ENCODE peak calls at places on chromosome 18, in four cellular contexts. One of them, this sample, is unnamed.

GRCh38 chr18:59546164-59546563 is 151.1 kb downstream of the CCBE1 start:
- DNase-seq in sigmoid colon: no peak
- DNase-seq in tibial nerve: no peak
- DNase-seq in CD8-positive, alpha-beta T cell: no peak
- DNase-seq in this sample: no peak

GRCh38 chr18:73924836-73925235 is 222.8 kb downstream of the FBXO15 start:
- DNase-seq in CD8-positive, alpha-beta T cell: no peak
- DNase-seq in sigmoid colon: no peak
- DNase-seq in tibial nerve: no peak
- DNase-seq in this sample: no peak

GRCh38 chr18:24014986-24015896 is 687 bp downstream of the TTC39C start:
- DNase-seq in sigmoid colon: peak
- DNase-seq in tibial nerve: peak
- DNase-seq in CD8-positive, alpha-beta T cell: peak
- DNase-seq in this sample: peak

GRCh38 chr18:22632191-22632590 is 214.5 kb upstream of the CTAGE1 start:
- DNase-seq in tibial nerve: no peak
- DNase-seq in sigmoid colon: no peak
- DNase-seq in CD8-positive, alpha-beta T cell: no peak
- DNase-seq in this sample: no peak

GRCh38 chr18:74342416-74343043 is 26.9 kb downstream of the C18orf63 start:
- DNase-seq in sigmoid colon: no peak
- DNase-seq in CD8-positive, alpha-beta T cell: no peak
- DNase-seq in tibial nerve: peak
- DNase-seq in this sample: no peak

GRCh38 chr18:22650247-22650646 is 232.5 kb upstream of the CTAGE1 start:
- DNase-seq in tibial nerve: no peak
- DNase-seq in CD8-positive, alpha-beta T cell: no peak
- DNase-seq in sigmoid colon: no peak
- DNase-seq in this sample: no peak

GRCh38 chr18:51098513-51098912 is 68.5 kb downstream of the SMAD4 start:
- DNase-seq in CD8-positive, alpha-beta T cell: no peak
- DNase-seq in tibial nerve: no peak
- DNase-seq in sigmoid colon: no peak
- DNase-seq in this sample: no peak

GRCh38 chr18:26804474-26804873 is 61.0 kb downstream of the AQP4 start:
- DNase-seq in tibial nerve: no peak
- DNase-seq in sigmoid colon: no peak
- DNase-seq in CD8-positive, alpha-beta T cell: no peak
- DNase-seq in this sample: no peak

GRCh38 chr18:63511285-63511684 is 30.9 kb upstream of the SERPINB12 start:
- DNase-seq in sigmoid colon: no peak
- DNase-seq in CD8-positive, alpha-beta T cell: no peak
- DNase-seq in tibial nerve: peak
- DNase-seq in this sample: peak

GRCh38 chr18:61502472-61502871 is 169.2 kb downstream of the CDH20 start:
- DNase-seq in sigmoid colon: no peak
- DNase-seq in CD8-positive, alpha-beta T cell: no peak
- DNase-seq in tibial nerve: peak
- DNase-seq in this sample: no peak

GRCh38 chr18:79626905-79627749 is 52.5 kb upstream of the CTDP1 start:
- DNase-seq in CD8-positive, alpha-beta T cell: no peak
- DNase-seq in sigmoid colon: peak
- DNase-seq in tibial nerve: no peak
- DNase-seq in this sample: no peak

GRCh38 chr18:64799378-64799777 is 650.5 kb upstream of the LINC00305 start:
- DNase-seq in tibial nerve: no peak
- DNase-seq in CD8-positive, alpha-beta T cell: no peak
- DNase-seq in sigmoid colon: no peak
- DNase-seq in this sample: no peak

GRCh38 chr18:74281011-74281638 is 10.6 kb downstream of the CYB5A start:
- DNase-seq in tibial nerve: no peak
- DNase-seq in sigmoid colon: no peak
- DNase-seq in CD8-positive, alpha-beta T cell: no peak
- DNase-seq in this sample: no peak

GRCh38 chr18:6741290-6741689 is 11.8 kb downstream of the ARHGAP28 start:
- DNase-seq in sigmoid colon: no peak
- DNase-seq in CD8-positive, alpha-beta T cell: no peak
- DNase-seq in tibial nerve: peak
- DNase-seq in this sample: no peak

GRCh38 chr18:62450546-62451395 is 72.1 kb upstream of the ZCCHC2 start:
- DNase-seq in CD8-positive, alpha-beta T cell: peak
- DNase-seq in tibial nerve: peak
- DNase-seq in sigmoid colon: peak
- DNase-seq in this sample: no peak

GRCh38 chr18:35322486-35323258 is 21.5 kb downstream of the ZNF24 start:
- DNase-seq in sigmoid colon: no peak
- DNase-seq in CD8-positive, alpha-beta T cell: no peak
- DNase-seq in tibial nerve: no peak
- DNase-seq in this sample: no peak

GRCh38 chr18:77749189-77749588 is 499.5 kb downstream of the GALR1 start:
- DNase-seq in tibial nerve: no peak
- DNase-seq in CD8-positive, alpha-beta T cell: no peak
- DNase-seq in sigmoid colon: no peak
- DNase-seq in this sample: no peak

DNA sequence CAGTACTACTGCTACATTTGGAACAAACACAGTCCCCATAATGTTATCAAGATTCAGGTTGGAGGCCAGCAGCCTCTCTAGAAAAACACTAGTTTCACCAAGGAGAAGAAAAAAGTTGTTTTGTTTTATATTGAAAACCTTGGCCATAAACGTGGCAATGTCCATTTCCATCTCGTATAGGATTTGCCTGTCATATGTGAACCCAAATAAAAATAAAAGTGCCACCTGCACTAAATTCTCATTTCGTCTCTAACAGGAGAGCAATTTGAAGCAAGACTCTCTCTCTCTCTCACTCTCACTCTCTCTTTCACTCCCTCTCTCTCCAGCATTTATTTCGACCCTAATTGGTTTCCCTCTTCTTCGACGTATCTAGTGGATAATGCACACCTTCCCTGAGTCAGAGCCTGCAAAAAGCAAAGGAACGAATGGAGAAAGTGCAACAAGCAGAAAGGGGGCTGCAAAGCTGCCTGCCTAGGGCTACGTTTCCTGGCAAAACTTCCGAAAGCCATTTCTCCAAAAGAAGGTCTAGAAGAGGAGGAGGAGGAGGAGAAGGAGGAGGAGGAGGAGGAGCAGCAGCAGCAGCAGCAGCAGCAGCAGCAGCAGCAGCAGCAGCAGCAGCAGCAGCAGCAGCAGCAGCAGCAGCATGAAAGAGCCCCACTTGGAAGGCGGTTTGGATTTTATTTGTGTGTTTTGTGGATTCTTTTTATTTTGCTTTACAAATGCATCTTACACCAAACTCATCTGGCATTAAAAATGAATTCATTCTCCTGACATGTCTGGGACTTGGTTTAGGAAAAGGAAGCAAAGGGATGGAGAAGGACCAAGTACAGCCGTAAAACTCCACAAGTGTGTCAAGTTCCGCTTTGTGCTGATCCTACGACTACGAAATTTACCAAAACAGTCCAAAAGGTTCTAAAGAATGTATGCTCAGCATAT is 2.1 kb downstream of the TCF4 start:
- DNase-seq in tibial nerve: no peak
- DNase-seq in CD8-positive, alpha-beta T cell: no peak
- DNase-seq in sigmoid colon: no peak
- DNase-seq in this sample: no peak
- H3K27ac ChIP-seq in tibial nerve: peak
- H3K27ac ChIP-seq in CD8-positive, alpha-beta T cell: no peak
- H3K27ac ChIP-seq in sigmoid colon: peak
- H3K27ac ChIP-seq in this sample: no peak

GRCh38 chr18:37565985-37566478 is 434 bp upstream of the CELF4 start:
- DNase-seq in tibial nerve: no peak
- DNase-seq in sigmoid colon: peak
- DNase-seq in CD8-positive, alpha-beta T cell: no peak
- DNase-seq in this sample: no peak

GRCh38 chr18:37567994-37568359 is 2.4 kb upstream of the CELF4 start:
- DNase-seq in CD8-positive, alpha-beta T cell: no peak
- DNase-seq in tibial nerve: no peak
- DNase-seq in sigmoid colon: no peak
- DNase-seq in this sample: no peak

GRCh38 chr18:37566479-37567060 is 972 bp upstream of the CELF4 start:
- DNase-seq in tibial nerve: no peak
- DNase-seq in CD8-positive, alpha-beta T cell: no peak
- DNase-seq in sigmoid colon: peak
- DNase-seq in this sample: no peak

GRCh38 chr18:37568671-37569070 is 3.1 kb upstream of the CELF4 start:
- DNase-seq in sigmoid colon: no peak
- DNase-seq in tibial nerve: no peak
- DNase-seq in CD8-positive, alpha-beta T cell: no peak
- DNase-seq in this sample: no peak

GRCh38 chr18:37567061-37567993 is 1.7 kb upstream of the CELF4 start:
- DNase-seq in tibial nerve: no peak
- DNase-seq in sigmoid colon: peak
- DNase-seq in CD8-positive, alpha-beta T cell: no peak
- DNase-seq in this sample: no peak
- H3K4me3 ChIP-seq in tibial nerve: peak
- H3K4me3 ChIP-seq in sigmoid colon: peak
- H3K4me3 ChIP-seq in CD8-positive, alpha-beta T cell: no peak
- H3K4me3 ChIP-seq in this sample: no peak

GRCh38 chr18:58287626-58288289 is 243.7 kb downstream of the NEDD4L start:
- DNase-seq in tibial nerve: no peak
- DNase-seq in sigmoid colon: no peak
- DNase-seq in CD8-positive, alpha-beta T cell: no peak
- DNase-seq in this sample: no peak

GRCh38 chr18:58292675-58293074 is 248.6 kb downstream of the NEDD4L start:
- DNase-seq in tibial nerve: no peak
- DNase-seq in CD8-positive, alpha-beta T cell: no peak
- DNase-seq in sigmoid colon: no peak
- DNase-seq in this sample: no peak

GRCh38 chr18:58291131-58291530 is 247.1 kb downstream of the NEDD4L start:
- DNase-seq in tibial nerve: no peak
- DNase-seq in sigmoid colon: no peak
- DNase-seq in CD8-positive, alpha-beta T cell: no peak
- DNase-seq in this sample: no peak

GRCh38 chr18:58288922-58289797 is 245.1 kb downstream of the NEDD4L start:
- DNase-seq in sigmoid colon: no peak
- DNase-seq in tibial nerve: no peak
- DNase-seq in CD8-positive, alpha-beta T cell: no peak
- DNase-seq in this sample: no peak

DNA sequence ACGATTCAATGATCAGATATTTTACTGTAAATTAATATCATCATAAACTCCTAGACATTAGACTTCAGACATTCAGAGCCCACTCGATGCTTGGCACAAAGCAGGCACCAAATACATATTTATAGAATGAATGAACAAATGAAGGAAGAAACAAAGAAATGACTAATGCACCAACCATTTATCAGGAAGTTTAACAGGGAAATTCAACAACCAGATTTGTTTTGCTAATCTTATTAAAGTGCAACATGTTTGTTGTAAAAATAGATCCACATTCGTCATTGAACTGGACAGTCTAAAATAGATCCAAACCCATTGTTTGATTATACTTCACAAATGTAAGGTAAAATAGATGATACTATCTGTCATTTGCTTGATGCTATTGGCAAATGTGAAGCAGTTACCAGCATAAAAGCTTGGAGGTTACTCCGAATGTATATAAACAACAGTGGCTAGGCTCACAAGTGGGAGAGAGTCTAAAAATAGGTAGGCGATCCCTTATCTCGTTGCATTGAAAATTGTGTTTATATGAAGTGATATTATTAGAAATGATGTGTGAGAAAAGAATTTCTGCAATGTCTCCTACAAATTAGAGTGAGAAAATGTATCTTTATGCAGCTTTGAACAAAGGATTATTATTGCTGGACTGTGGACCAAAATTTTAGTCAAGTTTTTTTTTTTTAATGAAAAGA is 246.2 kb downstream of the NEDD4L start:
- DNase-seq in sigmoid colon: no peak
- DNase-seq in tibial nerve: no peak
- DNase-seq in CD8-positive, alpha-beta T cell: no peak
- DNase-seq in this sample: no peak
- H3K27ac ChIP-seq in sigmoid colon: no peak
- H3K27ac ChIP-seq in tibial nerve: no peak
- H3K27ac ChIP-seq in CD8-positive, alpha-beta T cell: no peak
- H3K27ac ChIP-seq in this sample: no peak

GRCh38 chr18:56501896-56502295 is 136.5 kb downstream of the TXNL1 start:
- DNase-seq in CD8-positive, alpha-beta T cell: no peak
- DNase-seq in sigmoid colon: no peak
- DNase-seq in tibial nerve: no peak
- DNase-seq in this sample: no peak
- H3K4me3 ChIP-seq in CD8-positive, alpha-beta T cell: no peak
- H3K4me3 ChIP-seq in sigmoid colon: no peak
- H3K4me3 ChIP-seq in tibial nerve: no peak
- H3K4me3 ChIP-seq in this sample: no peak

GRCh38 chr18:67475673-67476072 is 40.8 kb downstream of the DSEL start:
- DNase-seq in sigmoid colon: no peak
- DNase-seq in CD8-positive, alpha-beta T cell: no peak
- DNase-seq in tibial nerve: no peak
- DNase-seq in this sample: no peak

GRCh38 chr18:67477522-67477921 is 39.0 kb downstream of the DSEL start:
- DNase-seq in tibial nerve: no peak
- DNase-seq in sigmoid colon: no peak
- DNase-seq in CD8-positive, alpha-beta T cell: no peak
- DNase-seq in this sample: no peak

GRCh38 chr18:67483237-67483636 is 33.3 kb downstream of the DSEL start:
- DNase-seq in CD8-positive, alpha-beta T cell: no peak
- DNase-seq in sigmoid colon: no peak
- DNase-seq in tibial nerve: no peak
- DNase-seq in this sample: no peak

GRCh38 chr18:67476585-67476984 is 39.9 kb downstream of the DSEL start:
- DNase-seq in CD8-positive, alpha-beta T cell: no peak
- DNase-seq in sigmoid colon: no peak
- DNase-seq in tibial nerve: no peak
- DNase-seq in this sample: no peak

GRCh38 chr18:67478249-67478648 is 38.3 kb downstream of the DSEL start:
- DNase-seq in sigmoid colon: no peak
- DNase-seq in tibial nerve: no peak
- DNase-seq in CD8-positive, alpha-beta T cell: no peak
- DNase-seq in this sample: no peak
- H3K27ac ChIP-seq in sigmoid colon: no peak
- H3K27ac ChIP-seq in tibial nerve: no peak
- H3K27ac ChIP-seq in CD8-positive, alpha-beta T cell: no peak
- H3K27ac ChIP-seq in this sample: no peak

GRCh38 chr18:8791171-8791651 is 85.9 kb downstream of the MTCL1 start:
- DNase-seq in CD8-positive, alpha-beta T cell: no peak
- DNase-seq in tibial nerve: no peak
- DNase-seq in sigmoid colon: no peak
- DNase-seq in this sample: no peak
- H3K4me3 ChIP-seq in CD8-positive, alpha-beta T cell: no peak
- H3K4me3 ChIP-seq in tibial nerve: no peak
- H3K4me3 ChIP-seq in sigmoid colon: no peak
- H3K4me3 ChIP-seq in this sample: no peak

GRCh38 chr18:12637393-12637792 is 20.5 kb downstream of the SPIRE1 start:
- DNase-seq in tibial nerve: no peak
- DNase-seq in CD8-positive, alpha-beta T cell: no peak
- DNase-seq in sigmoid colon: no peak
- DNase-seq in this sample: no peak
- H3K27ac ChIP-seq in tibial nerve: no peak
- H3K27ac ChIP-seq in CD8-positive, alpha-beta T cell: no peak
- H3K27ac ChIP-seq in sigmoid colon: no peak
- H3K27ac ChIP-seq in this sample: no peak

This sample was measured in CD4-positive, CD25-positive, alpha-beta regulatory T cell.